ENCODE peak calls at places on chromosomes 2 and 18, in six cellular contexts. K is H9, Q is mesenchymal stem cell, I is neuronal stem cell, M is H1, T is mesendoderm. C is an unnamed sample.

GRCh38 chr2:36572054-36572751 is 25.8 kb downstream of the FEZ2 start:
- DNase-seq in K (no peak), Q (no peak), I (no peak), M (no peak), T (peak), C (no peak)

GRCh38 chr2:148865515-148865914 is 9.5 kb upstream of the KIF5C start:
- DNase-seq in K (no peak), Q (no peak), I (no peak), M (no peak), T (no peak), C (no peak)

GRCh38 chr2:207801259-207801658 is 31.6 kb upstream of the FZD5 start:
- DNase-seq in K (no peak), Q (no peak), I (no peak), M (no peak), T (peak), C (no peak)

GRCh38 chr2:201413552-201413951 is 37.7 kb downstream of the TRAK2 start:
- DNase-seq in K (no peak), Q (no peak), I (no peak), M (no peak), T (no peak), C (no peak)

GRCh38 chr2:3626118-3626816 is 31.4 kb downstream of the COLEC11 start:
- DNase-seq in K (peak), Q (peak), I (no peak), M (no peak), T (no peak), C (peak)

GRCh38 chr2:174376967-174377366 is 18.6 kb upstream of the SCRN3 start:
- DNase-seq in K (no peak), Q (peak), I (no peak), M (no peak), T (no peak), C (peak)

GRCh38 chr2:177683473-177684069 is 291.0 kb downstream of the AGPS start:
- DNase-seq in K (no peak), Q (peak), I (no peak), M (no peak), T (no peak), C (no peak)

GRCh38 chr2:212484563-212485080 is 54.0 kb downstream of the ERBB4 start:
- DNase-seq in K (peak), Q (peak), I (no peak), M (no peak), T (peak), C (no peak)

GRCh38 chr2:18194161-18194560 is 315.7 kb downstream of the KCNS3 start:
- DNase-seq in K (no peak), Q (no peak), I (no peak), M (no peak), T (no peak), C (no peak)

GRCh38 chr2:66574701-66575624 is 140.0 kb downstream of the MEIS1 start:
- DNase-seq in K (peak), Q (peak), I (peak), M (peak), T (peak), C (peak)

GRCh38 chr2:37775908-37776250 is 104.4 kb upstream of the CDC42EP3 start:
- DNase-seq in K (no peak), Q (peak), I (no peak), M (no peak), T (peak), C (peak)

GRCh38 chr2:47007826-47008225 is 92.2 kb upstream of the MCFD2 start:
- DNase-seq in K (no peak), Q (no peak), I (no peak), M (no peak), T (no peak), C (no peak)

GRCh38 chr2:51697095-51697494 is 665.2 kb upstream of the NRXN1 start:
- DNase-seq in K (no peak), Q (no peak), I (no peak), M (no peak), T (no peak), C (no peak)

GRCh38 chr2:234847364-234847635 is 104.5 kb upstream of the SH3BP4 start:
- DNase-seq in K (no peak), Q (no peak), I (no peak), M (no peak), T (no peak), C (no peak)

GRCh38 chr2:234848578-234848977 is 103.2 kb upstream of the SH3BP4 start:
- DNase-seq in K (no peak), Q (no peak), I (no peak), M (no peak), T (no peak), C (no peak)

GRCh38 chr2:234847639-234848038 is 104.2 kb upstream of the SH3BP4 start:
- DNase-seq in K (no peak), Q (no peak), I (no peak), M (no peak), T (no peak), C (no peak)

GRCh38 chr2:234845602-234846588 is 105.9 kb upstream of the SH3BP4 start:
- DNase-seq in K (no peak), Q (no peak), I (no peak), M (no peak), T (no peak), C (no peak)

DNA sequence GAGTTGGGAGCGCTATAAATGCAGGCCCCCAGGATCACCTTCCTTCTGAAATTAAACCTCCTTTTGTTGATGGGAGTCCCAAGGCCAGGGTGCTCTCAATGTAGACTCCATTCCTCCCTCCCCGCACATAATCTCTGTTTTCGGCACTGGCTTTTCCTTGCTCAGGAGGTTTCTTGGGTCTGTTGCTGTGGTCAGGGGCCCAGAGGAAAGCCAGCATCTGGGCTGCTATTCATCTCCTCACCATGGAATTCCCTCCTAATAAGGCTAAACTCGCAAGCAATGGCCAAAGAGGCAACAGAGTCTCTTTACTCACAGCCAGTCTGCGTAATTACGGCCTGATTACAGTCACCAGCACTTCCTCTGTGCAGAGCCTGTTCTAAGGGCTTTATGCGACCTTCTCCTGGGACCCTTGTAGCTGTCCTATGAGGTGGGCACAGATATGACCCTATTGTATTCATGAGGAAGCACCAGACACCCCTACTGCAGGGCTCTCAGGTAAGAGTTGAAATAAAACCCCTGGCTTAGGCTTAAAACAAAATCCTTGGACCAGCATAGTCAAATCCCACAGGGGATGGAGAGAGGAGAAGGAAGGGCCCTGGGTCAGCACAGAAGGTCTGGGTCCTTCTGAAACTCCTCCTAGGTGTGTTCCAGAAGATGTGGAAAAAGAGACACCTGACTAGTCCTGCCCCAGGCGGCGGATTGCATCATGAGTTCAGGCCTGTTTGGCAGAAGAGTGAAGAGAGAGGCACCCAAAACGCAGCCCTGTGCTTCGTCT is 105.0 kb upstream of the SH3BP4 start:
- DNase-seq in K (no peak), Q (no peak), I (no peak), M (no peak), T (no peak), C (no peak)
- H2BK15ac ChIP-seq in K (no peak), Q (no peak), I (peak), M (no peak), T (no peak), C (no peak)

GRCh38 chr2:206708286-206708685 is 9.9 kb downstream of the DYTN start:
- DNase-seq in K (no peak), Q (no peak), I (no peak), M (no peak), T (no peak), C (no peak)
- H2BK15ac ChIP-seq in K (no peak), Q (no peak), I (no peak), M (no peak), T (no peak), C (no peak)

GRCh38 chr2:56813490-56813889 is 629.7 kb downstream of the CCDC85A start:
- DNase-seq in K (no peak), Q (no peak), I (no peak), M (no peak), T (no peak), C (no peak)

GRCh38 chr2:56811401-56811800 is 627.6 kb downstream of the CCDC85A start:
- DNase-seq in K (no peak), Q (no peak), I (no peak), M (no peak), T (no peak), C (no peak)

GRCh38 chr2:56807861-56808260 is 624.1 kb downstream of the CCDC85A start:
- DNase-seq in K (no peak), Q (no peak), I (no peak), M (no peak), T (no peak), C (no peak)

GRCh38 chr2:56816666-56817065 is 632.9 kb downstream of the CCDC85A start:
- DNase-seq in K (no peak), Q (no peak), I (no peak), M (no peak), T (no peak), C (no peak)

DNA sequence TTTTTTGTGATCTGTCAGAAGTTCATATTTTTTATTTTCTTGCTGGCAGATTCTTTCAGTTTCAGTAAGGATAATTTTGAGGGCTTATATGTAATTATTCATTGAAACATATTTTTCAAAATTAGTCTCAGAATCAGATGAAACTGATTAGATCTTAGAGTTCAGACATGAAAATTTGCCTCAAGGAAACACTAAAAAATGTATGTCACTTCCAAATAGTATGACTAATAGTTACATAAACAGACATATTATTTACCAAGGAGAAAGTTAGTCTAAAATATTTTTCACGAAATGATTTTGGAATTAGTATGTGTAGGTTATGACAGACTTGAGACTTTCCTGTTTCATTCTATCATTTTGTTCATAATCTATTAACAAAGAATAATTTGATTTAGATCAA is 628.6 kb downstream of the CCDC85A start:
- DNase-seq in K (no peak), Q (no peak), I (no peak), M (no peak), T (no peak), C (no peak)
- H2BK15ac ChIP-seq in K (no peak), Q (no peak), I (no peak), M (no peak), T (no peak), C (no peak)

GRCh38 chr18:46084431-46084830 is 12.4 kb upstream of the PSTPIP2 start:
- DNase-seq in K (no peak), Q (no peak), I (no peak), M (no peak), T (peak), C (no peak)
- H2BK15ac ChIP-seq in K (no peak), Q (no peak), I (no peak), M (no peak), T (no peak), C (no peak)

DNA sequence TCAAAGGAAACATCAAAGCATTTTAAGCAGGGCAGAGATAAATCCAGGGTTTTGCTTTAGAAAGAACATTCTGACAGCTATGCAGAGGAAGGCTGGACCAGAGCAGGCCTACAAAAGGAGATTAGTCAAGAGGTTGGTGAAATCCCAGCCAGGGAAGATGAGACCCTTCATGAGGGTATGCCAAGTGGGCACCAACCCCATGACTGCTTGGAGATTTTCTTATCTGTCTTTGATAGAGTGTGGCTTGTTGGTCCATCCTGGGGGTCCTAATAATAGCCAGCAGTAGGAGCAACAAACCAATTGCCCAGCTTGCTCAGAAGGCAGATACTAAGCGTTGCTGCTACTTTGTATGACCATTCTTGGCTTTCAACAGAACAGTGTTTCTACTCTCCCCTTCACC is 895.4 kb downstream of the EPHA4 start:
- DNase-seq in K (no peak), Q (no peak), I (no peak), M (no peak), T (no peak), C (no peak)
- H2BK15ac ChIP-seq in K (no peak), Q (no peak), I (no peak), M (no peak), T (no peak), C (no peak)

DNA sequence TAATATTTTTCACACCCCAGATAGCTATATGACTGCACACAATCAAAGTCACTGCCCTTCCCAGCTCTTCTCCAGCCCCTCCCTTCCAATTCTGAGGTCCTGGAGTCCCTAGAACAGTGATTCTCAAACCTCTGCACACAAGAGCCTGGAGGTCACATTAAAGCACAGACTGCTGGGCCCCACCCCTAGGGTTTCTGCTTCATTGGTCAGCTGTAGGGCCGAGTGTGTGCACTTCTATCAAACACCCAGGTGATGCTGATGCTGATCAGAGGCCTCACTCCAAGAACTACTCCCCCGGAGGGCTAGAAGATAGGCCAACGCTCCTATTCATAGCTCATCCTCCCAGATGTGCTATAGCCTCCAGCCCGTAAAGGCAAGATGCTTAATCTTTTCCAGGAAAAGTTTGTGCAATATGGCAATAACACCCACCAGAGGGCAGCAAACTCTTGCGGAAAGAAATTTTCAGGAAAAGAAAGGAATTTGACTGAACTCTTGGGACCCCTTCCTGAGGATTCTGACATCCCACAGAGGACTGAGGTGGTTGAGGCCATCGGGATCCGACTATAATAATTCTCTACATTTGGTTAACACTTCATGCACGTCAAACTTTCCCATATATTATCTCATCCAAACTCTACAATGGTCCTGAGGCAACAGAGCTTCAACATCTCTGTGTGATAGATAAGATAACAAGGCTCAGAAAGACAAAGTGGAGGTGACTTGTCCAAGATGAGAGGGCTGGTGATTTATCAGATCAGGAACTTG is 194.2 kb upstream of the PKDCC start:
- DNase-seq in K (peak), Q (peak), I (peak), M (peak), T (peak), C (peak)
- H2BK15ac ChIP-seq in K (no peak), Q (no peak), I (no peak), M (no peak), T (no peak), C (no peak)

GRCh38 chr2:96494188-96494587 is 11.0 kb downstream of the NEURL3 start:
- DNase-seq in K (no peak), Q (no peak), I (no peak), M (no peak), T (no peak), C (no peak)
- H2BK15ac ChIP-seq in K (no peak), Q (no peak), I (no peak), M (no peak), T (no peak), C (no peak)